ENCODE peak calls at places on chromosomes 4 and X, in six cellular contexts. L is brain microvascular endothelial cell, Z is EL, D is keratinocyte, J is foreskin fibroblast, Y is iris pigment epithelial cell. P is an unnamed sample.

GRCh38 chr4:40055873-40056721 is 553 bp upstream of the N4BP2 start:
- DNase-seq in Y (peak; percentile 94), J (peak; percentile 93), Z (peak; percentile 90), L (peak; percentile 80), D (no peak), P (peak; percentile 87)

GRCh38 chr4:101753702-101754101 is 36.8 kb upstream of the BANK1 start:
- DNase-seq in D (no peak), Y (peak; percentile 43), Z (peak; percentile 35), L (no peak), J (peak; percentile 20), P (no peak)

GRCh38 chr4:15756361-15756861 is 21.7 kb upstream of the CD38 start:
- DNase-seq in L (peak; percentile 81), J (peak; percentile 11), Z (peak; percentile 73), Y (peak; percentile 73), D (peak; percentile 50), P (no peak)

GRCh38 chr4:36363024-36363423 is 81.6 kb downstream of the DTHD1 start:
- DNase-seq in L (no peak), Y (peak; percentile 8), Z (no peak), D (no peak), J (no peak), P (no peak)

GRCh38 chr4:106126062-106126461 is 189.9 kb downstream of the TBCK start:
- DNase-seq in J (no peak), Y (no peak), L (no peak), D (no peak), Z (no peak), P (no peak)

GRCh38 chr4:105474110-105474518 is 252 bp upstream of the PPA2 start:
- DNase-seq in L (peak; percentile 81), Y (peak; percentile 82), J (peak; percentile 96), Z (no peak), D (no peak), P (no peak)

GRCh38 chr4:11912886-11913285 is 484.2 kb upstream of the HS3ST1 start:
- DNase-seq in L (peak; percentile 1), Z (no peak), D (peak; percentile 61), Y (peak; percentile 12), J (peak; percentile 23), P (no peak)

GRCh38 chrX:11929476-11929875 is 171.4 kb downstream of the MSL3 start:
- DNase-seq in J (peak; percentile 10), D (no peak), Z (peak; percentile 13), Y (peak; percentile 33), L (no peak), P (no peak)

GRCh38 chr4:87120411-87121162 is 99.8 kb downstream of the KLHL8 start:
- DNase-seq in Z (no peak), L (peak; percentile 49), Y (peak; percentile 60), J (no peak), D (peak; percentile 72), P (no peak)

GRCh38 chr4:139844459-139845036 is 178.9 kb downstream of the MGST2 start:
- DNase-seq in Z (no peak), L (no peak), J (peak; percentile 46), Y (no peak), D (no peak), P (no peak)

GRCh38 chrX:104921606-104922205 is 298.8 kb downstream of the TEX13A start:
- DNase-seq in Y (no peak), Z (no peak), D (no peak), J (no peak), L (no peak), P (peak; percentile 20)